ENCODE peak calls at places on chromosomes 3 and 15, in five cellular contexts. N, U, O, Q and X are unnamed samples. For H3K27me3, the result is how much of the 10 kb centered on the place peaks cover.

GRCh38 chr3:120908030-120908802 is at the start of gene STXBP5L:
- DNase-seq in Q (no peak), N (peak), U (peak), O (peak), X (peak)

GRCh38 chr3:53650928-53651654 is 156.7 kb downstream of the CACNA1D start:
- DNase-seq in Q (no peak), N (no peak), U (no peak), O (no peak), X (no peak)

GRCh38 chr3:188431553-188431952 is 277.6 kb downstream of the LPP start:
- DNase-seq in U (no peak), Q (no peak), O (no peak), N (no peak), X (no peak)

GRCh38 chr15:52318729-52319500 is 23.3 kb upstream of the MYO5C start:
- DNase-seq in Q (peak), O (no peak), N (no peak), U (no peak), X (peak)

GRCh38 chr3:14277557-14277956 is 98.9 kb downstream of the LSM3 start:
- DNase-seq in U (no peak), O (no peak), N (peak), Q (no peak), X (no peak)

GRCh38 chr3:2153047-2153446 is 54.4 kb downstream of the CNTN4 start:
- DNase-seq in U (no peak), O (no peak), N (no peak), Q (no peak), X (no peak)

GRCh38 chr15:92059036-92059970 is 205.8 kb downstream of the SLCO3A1 start:
- DNase-seq in N (no peak), O (no peak), Q (no peak), U (peak), X (no peak)

GRCh38 chr15:45169608-45170480 is 17.9 kb downstream of the SHF start:
- DNase-seq in U (no peak), O (no peak), Q (no peak), N (no peak), X (no peak)

GRCh38 chr3:70179111-70179510 is 133.3 kb downstream of the MDFIC2 start:
- DNase-seq in U (no peak), N (no peak), O (no peak), Q (no peak), X (no peak)

GRCh38 chr15:82995938-82996337 is 9.9 kb downstream of the RAMAC start:
- DNase-seq in Q (no peak), U (no peak), O (no peak), N (no peak), X (no peak)

GRCh38 chr3:64995857-64996564 is 308.2 kb upstream of the ADAMTS9 start:
- DNase-seq in N (no peak), Q (no peak), U (no peak), O (no peak), X (no peak)

GRCh38 chr3:152026033-152026556 is 152.7 kb downstream of the SUCNR1 start:
- DNase-seq in N (no peak), Q (no peak), U (no peak), O (no peak), X (no peak)

GRCh38 chr15:48244923-48245322 is 38.8 kb downstream of the SLC12A1 start:
- DNase-seq in N (no peak), O (no peak), U (no peak), Q (no peak), X (no peak)

GRCh38 chr3:148062590-148062989 is 635.1 kb upstream of the AGTR1 start:
- DNase-seq in Q (no peak), N (no peak), U (no peak), O (no peak), X (no peak)

GRCh38 chr15:53256457-53256856 is 466.3 kb upstream of the ONECUT1 start:
- DNase-seq in O (no peak), N (no peak), Q (no peak), U (no peak), X (no peak)

GRCh38 chr3:101643861-101644613 is 32.9 kb downstream of the ZBTB11 start:
- DNase-seq in U (no peak), O (no peak), Q (no peak), N (no peak), X (no peak)

GRCh38 chr15:82165948-82166376 is 96.6 kb downstream of the EFL1 start:
- DNase-seq in O (no peak), N (no peak), Q (no peak), U (no peak), X (no peak)

GRCh38 chr3:151837057-151837456 is 23.1 kb downstream of the AADAC start:
- DNase-seq in Q (no peak), N (no peak), O (no peak), U (peak), X (peak)

GRCh38 chr3:181362378-181362777 is 349.3 kb upstream of the SOX2 start:
- DNase-seq in O (no peak), N (no peak), Q (peak), U (no peak), X (no peak)

GRCh38 chr3:50275996-50276761 is 2.7 kb upstream of the LSMEM2 start:
- DNase-seq in O (no peak), U (no peak), Q (no peak), N (no peak), X (no peak)

GRCh38 chr3:127254001-127254400 is 33.8 kb downstream of the PRR20G start:
- DNase-seq in U (no peak), Q (no peak), N (no peak), O (no peak), X (no peak)

GRCh38 chr3:8822141-8822540 is 52.7 kb upstream of the OXTR start:
- DNase-seq in Q (no peak), N (no peak), O (no peak), U (no peak), X (no peak)

GRCh38 chr3:132352556-132353143 is 35.4 kb downstream of the ACP3 start:
- DNase-seq in U (peak), O (no peak), Q (peak), N (peak), X (peak)

GRCh38 chr3:194407423-194407822 is 8.4 kb upstream of the GP5 start:
- DNase-seq in U (no peak), N (no peak), O (no peak), Q (no peak), X (no peak)

GRCh38 chr3:50573566-50574279 is 4.4 kb downstream of the HEMK1 start:
- DNase-seq in N (no peak), O (no peak), U (no peak), Q (no peak), X (no peak)

GRCh38 chr3:169624533-169624972 is 39.0 kb downstream of the MECOM start:
- DNase-seq in O (no peak), Q (no peak), U (no peak), N (no peak), X (no peak)

GRCh38 chr3:195839260-195840010 is 27.7 kb upstream of the MUC4 start:
- DNase-seq in O (peak), U (no peak), Q (no peak), N (no peak), X (no peak)

GRCh38 chr15:47460775-47461174 is 256.5 kb upstream of the SEMA6D start:
- DNase-seq in U (no peak), N (no peak), Q (peak), O (no peak), X (no peak)

GRCh38 chr3:184320099-184320445 is 5.7 kb downstream of the EIF4G1 start:
- DNase-seq in N (peak), O (peak), Q (peak), U (peak), X (peak)

GRCh38 chr3:106512846-106513245 is 644.0 kb upstream of the CBLB start:
- DNase-seq in Q (no peak), N (no peak), O (no peak), U (no peak), X (no peak)

GRCh38 chr15:52524223-52525136 is 4.2 kb downstream of the MYO5A start:
- DNase-seq in U (no peak), O (no peak), N (no peak), Q (no peak), X (no peak)

GRCh38 chr3:127091376-127091775 is 101.6 kb upstream of the PRR23E start:
- DNase-seq in N (no peak), O (no peak), U (no peak), Q (no peak), X (no peak)

GRCh38 chr3:43531835-43532234 is 90.0 kb downstream of the ANO10 start:
- DNase-seq in O (no peak), U (no peak), N (no peak), Q (no peak), X (no peak)

GRCh38 chr3:37689645-37690356 is 171.9 kb upstream of the CTDSPL start:
- DNase-seq in Q (no peak), N (no peak), U (no peak), O (no peak), X (no peak)

GRCh38 chr15:80382285-80382684 is 21.9 kb upstream of the ARNT2 start:
- DNase-seq in Q (no peak), O (no peak), U (no peak), N (no peak), X (no peak)

GRCh38 chr3:58173670-58174472 is 36.9 kb downstream of the DNASE1L3 start:
- DNase-seq in O (peak), U (peak), N (no peak), Q (no peak), X (peak)

GRCh38 chr15:91302588-91303439 is 202.8 kb downstream of the SV2B start:
- DNase-seq in O (no peak), Q (peak), U (peak), N (no peak), X (peak)

GRCh38 chr15:100727291-100727851 is 125.0 kb downstream of the ASB7 start:
- DNase-seq in Q (no peak), N (no peak), U (no peak), O (peak), X (peak)
- TF ChIP-seq POLR2A in Q (no peak), N (no peak), U (no peak), O (no peak), X (no peak)

DNA sequence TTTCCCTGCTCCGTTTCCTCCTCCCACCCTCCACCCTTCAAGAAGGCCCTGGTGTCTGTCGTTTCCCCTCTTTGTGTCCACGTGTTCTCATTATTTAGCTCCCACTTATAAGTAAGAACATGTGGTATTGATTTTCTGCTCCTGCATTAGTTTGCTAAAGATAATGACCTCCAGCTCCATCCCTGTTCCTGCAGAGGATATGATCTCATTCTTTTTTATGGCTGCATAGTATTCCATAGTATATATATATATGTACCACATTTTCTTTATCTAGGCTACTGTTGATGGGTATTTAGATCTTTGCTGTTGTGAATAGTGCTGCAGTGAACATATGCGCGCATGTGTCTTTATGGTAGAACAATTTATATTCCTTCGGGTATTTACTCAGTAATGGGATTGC is 4.8 kb downstream of the ST6GAL1 start:
- DNase-seq in N (no peak), Q (no peak), O (no peak), U (no peak), X (no peak)
- H3K27me3 ChIP-seq in N (under half), Q (under half), O (under half), U (under half), X (under half)

GRCh38 chr15:98754283-98755022 is 106.1 kb downstream of the IGF1R start:
- DNase-seq in O (no peak), Q (no peak), N (no peak), U (no peak), X (no peak)
- H3K27ac ChIP-seq in O (peak), Q (no peak), N (no peak), U (peak), X (no peak)

GRCh38 chr3:4980229-4981159 is 1.3 kb downstream of the BHLHE40 start:
- DNase-seq in Q (peak), N (peak), O (peak), U (peak), X (peak)

GRCh38 chr3:4978966-4979400 is 254 bp upstream of the BHLHE40 start:
- DNase-seq in U (peak), N (peak), Q (peak), O (peak), X (peak)

GRCh38 chr3:4978259-4978965 is 825 bp upstream of the BHLHE40 start:
- DNase-seq in O (peak), U (peak), N (peak), Q (peak), X (peak)

GRCh38 chr3:4981160-4981687 is 2.0 kb downstream of the BHLHE40 start:
- DNase-seq in U (no peak), O (no peak), N (no peak), Q (no peak), X (peak)

DNA sequence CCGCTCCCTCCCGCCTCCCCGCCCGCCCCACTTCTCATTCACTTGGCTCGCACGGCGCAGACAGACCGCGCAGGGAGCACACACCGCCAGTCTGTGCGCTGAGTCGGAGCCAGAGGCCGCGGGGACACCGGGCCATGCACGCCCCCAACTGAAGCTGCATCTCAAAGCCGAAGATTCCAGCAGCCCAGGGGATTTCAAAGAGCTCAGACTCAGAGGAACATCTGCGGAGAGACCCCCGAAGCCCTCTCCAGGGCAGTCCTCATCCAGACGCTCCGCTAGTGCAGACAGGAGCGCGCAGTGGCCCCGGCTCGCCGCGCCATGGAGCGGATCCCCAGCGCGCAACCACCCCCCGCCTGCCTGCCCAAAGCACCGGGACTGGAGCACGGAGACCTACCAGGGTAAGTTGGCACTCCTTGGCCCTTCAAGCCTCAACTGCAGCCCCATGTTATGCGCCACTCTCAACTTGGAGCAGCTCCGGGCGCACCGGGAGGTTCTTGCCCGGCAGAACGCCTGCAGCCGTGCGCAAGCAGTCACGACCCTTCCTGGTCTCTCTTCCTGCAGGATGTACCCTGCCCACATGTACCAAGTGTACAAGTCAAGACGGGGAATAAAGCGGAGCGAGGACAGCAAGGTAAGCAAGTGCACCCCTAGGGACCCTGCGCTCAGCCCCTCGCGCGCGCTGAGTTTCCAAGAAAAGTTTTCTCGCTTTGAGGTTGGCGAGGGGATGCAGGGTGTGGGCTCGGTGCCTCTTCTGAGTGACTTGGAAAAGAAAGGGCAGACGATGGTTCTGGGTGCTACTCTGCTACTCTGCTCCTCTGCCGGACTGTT is at the start of gene BHLHE40:
- DNase-seq in N (no peak), O (no peak), U (no peak), Q (peak), X (no peak)
- TF ChIP-seq POLR2A in N (peak), O (peak), U (peak), Q (peak), X (peak)

GRCh38 chr3:38843898-38844297 is 27.9 kb upstream of the SCN10A start:
- DNase-seq in O (no peak), Q (no peak), U (no peak), N (no peak), X (no peak)
- H3K27me3 ChIP-seq in O (under half), Q (under half), U (under half), N (under half), X (under half)

DNA sequence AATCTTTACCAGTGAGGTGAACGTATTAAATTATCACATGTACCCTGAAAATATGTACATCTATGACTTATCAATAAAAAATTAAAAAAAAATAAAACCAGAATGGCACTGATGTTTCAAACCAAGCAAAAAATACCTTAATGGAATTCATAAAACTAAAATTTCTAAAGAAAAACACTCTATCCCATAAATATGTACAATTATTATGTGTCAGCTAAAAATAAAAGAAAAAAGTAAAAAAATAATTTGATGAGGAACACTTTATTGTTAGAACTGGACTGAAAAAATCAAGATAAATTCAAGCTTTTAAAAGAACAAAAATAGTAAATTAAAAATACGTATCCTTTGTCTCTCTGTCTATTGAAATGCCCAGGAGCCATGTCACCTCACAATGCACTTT is 63.1 kb downstream of the IL20RB start:
- DNase-seq in N (no peak), O (no peak), Q (no peak), U (no peak), X (no peak)
- H3K27ac ChIP-seq in N (no peak), O (no peak), Q (no peak), U (no peak), X (no peak)

GRCh38 chr15:88621789-88622604 is 857 bp downstream of the AEN start:
- DNase-seq in O (no peak), U (no peak), Q (no peak), N (no peak), X (no peak)
- TF ChIP-seq POLR2A in O (no peak), U (no peak), Q (no peak), N (no peak), X (no peak)

GRCh38 chr3:18444597-18445420 is 19.7 kb upstream of the SATB1 start:
- DNase-seq in U (peak), Q (peak), N (peak), O (peak), X (peak)
- H3K27me3 ChIP-seq in U (under half), Q (under half), N (under half), O (under half), X (under half)

GRCh38 chr3:142574665-142575064 is 3.9 kb downstream of the ATR start:
- DNase-seq in O (no peak), N (no peak), Q (no peak), U (no peak), X (no peak)
- H3K27ac ChIP-seq in O (no peak), N (no peak), Q (no peak), U (no peak), X (no peak)

GRCh38 chr3:129604223-129604941 is 2.1 kb downstream of the PLXND1 start:
- DNase-seq in N (no peak), O (no peak), Q (no peak), U (no peak), X (no peak)

GRCh38 chr3:129601713-129602112 is 4.8 kb downstream of the PLXND1 start:
- DNase-seq in Q (no peak), U (no peak), O (no peak), N (no peak), X (no peak)

GRCh38 chr3:129602309-129602708 is 4.2 kb downstream of the PLXND1 start:
- DNase-seq in N (no peak), U (no peak), Q (no peak), O (no peak), X (no peak)

GRCh38 chr3:129603561-129603942 is 2.9 kb downstream of the PLXND1 start:
- DNase-seq in U (no peak), O (no peak), Q (no peak), N (no peak), X (no peak)

GRCh38 chr3:129602730-129603560 is 3.5 kb downstream of the PLXND1 start:
- DNase-seq in O (no peak), Q (peak), N (peak), U (no peak), X (peak)
- TF ChIP-seq POLR2A in O (no peak), Q (peak), N (no peak), U (no peak), X (no peak)